ENCODE peak calls at places on chromosomes 7 and 10, in seven cellular contexts. N, E, W, P, L, V and J are unnamed samples.

GRCh38 chr7:153286763-153287162 is 527.2 kb downstream of the ACTR3B start:
- DNase-seq in V (no peak), L (no peak), N (no peak), E (no peak), W (no peak), P (no peak), J (no peak)

GRCh38 chr7:69920802-69921201 is 322.5 kb downstream of the AUTS2 start:
- DNase-seq in V (no peak), N (no peak), W (no peak), P (no peak), L (no peak), E (no peak), J (no peak)

GRCh38 chr7:150860978-150861295 is 8.6 kb downstream of the AOC1 start:
- DNase-seq in L (no peak), E (no peak), V (no peak), N (no peak), W (no peak), P (no peak), J (no peak)

GRCh38 chr7:76265299-76265698 is 37.2 kb upstream of the HSPB1 start:
- DNase-seq in W (no peak), L (no peak), E (no peak), V (no peak), N (no peak), P (no peak), J (no peak)

GRCh38 chr10:17512341-17513001 is 58.1 kb upstream of the ST8SIA6 start:
- DNase-seq in N (peak), E (peak), V (no peak), W (peak), P (no peak), L (peak), J (peak)

GRCh38 chr10:14904864-14905263 is 26.2 kb downstream of the SUV39H2 start:
- DNase-seq in V (no peak), E (no peak), P (no peak), N (no peak), L (no peak), W (no peak), J (no peak)

GRCh38 chr7:13057462-13058200 is 370.2 kb downstream of the ARL4A start:
- DNase-seq in P (no peak), L (no peak), W (no peak), V (no peak), N (no peak), E (no peak), J (no peak)

GRCh38 chr10:7412482-7413251 is 1.8 kb upstream of the SFMBT2 start:
- DNase-seq in L (no peak), E (no peak), W (no peak), P (peak), V (no peak), N (no peak), J (no peak)

GRCh38 chr10:120511165-120511564 is 54.1 kb downstream of the PLPP4 start:
- DNase-seq in E (peak), W (peak), N (no peak), P (no peak), V (no peak), L (no peak), J (peak)

GRCh38 chr7:82975811-82976468 is 186.7 kb downstream of the PCLO start:
- DNase-seq in N (no peak), L (no peak), V (no peak), E (no peak), P (no peak), W (no peak), J (no peak)

GRCh38 chr7:137989127-137989526 is 12.8 kb downstream of the CREB3L2 start:
- DNase-seq in E (no peak), P (no peak), V (no peak), L (no peak), N (no peak), W (no peak), J (no peak)

GRCh38 chr10:521844-522243 is 167.6 kb downstream of the DIP2C start:
- DNase-seq in N (no peak), E (no peak), W (no peak), V (no peak), P (no peak), L (no peak), J (no peak)

GRCh38 chr10:59176241-59177030 is at the start of gene PHYHIPL:
- DNase-seq in N (no peak), E (no peak), P (peak), L (peak), V (no peak), W (no peak), J (no peak)

GRCh38 chr7:157482517-157483120 is 145.8 kb downstream of the DNAJB6 start:
- DNase-seq in W (no peak), P (no peak), L (no peak), N (no peak), E (no peak), V (no peak), J (no peak)

GRCh38 chr10:14750900-14751575 is 23.7 kb downstream of the FAM107B start:
- DNase-seq in P (no peak), N (no peak), W (no peak), E (no peak), V (no peak), L (no peak), J (no peak)

GRCh38 chr7:25167262-25167843 is 42.3 kb upstream of the CYCS start:
- DNase-seq in E (no peak), N (no peak), L (peak), W (no peak), P (no peak), V (no peak), J (peak)

GRCh38 chr10:50540069-50540825 is 83.5 kb downstream of the SGMS1 start:
- DNase-seq in P (no peak), N (no peak), V (no peak), E (no peak), W (no peak), L (no peak), J (no peak)

GRCh38 chr7:45084901-45085618 is 3.7 kb downstream of the NACAD start:
- DNase-seq in E (no peak), V (no peak), P (no peak), N (no peak), W (no peak), L (no peak), J (no peak)

GRCh38 chr10:124174071-124174566 is 80.7 kb upstream of the CHST15 start:
- DNase-seq in E (no peak), N (no peak), P (no peak), L (no peak), V (no peak), W (no peak), J (no peak)

GRCh38 chr10:129035052-129035805 is 431.8 kb upstream of the MGMT start:
- DNase-seq in E (no peak), W (no peak), N (no peak), P (no peak), L (no peak), V (peak), J (no peak)

GRCh38 chr7:98024075-98024474 is 34.1 kb upstream of the OCM2 start:
- DNase-seq in V (no peak), L (no peak), P (no peak), N (no peak), E (no peak), W (no peak), J (no peak)

GRCh38 chr10:31896972-31897384 is 31.7 kb downstream of the ARHGAP12 start:
- DNase-seq in E (no peak), N (peak), V (no peak), W (peak), L (no peak), P (no peak), J (peak)

GRCh38 chr10:130014734-130015695 is 50.9 kb upstream of the EBF3 start:
- DNase-seq in L (no peak), N (no peak), W (no peak), P (no peak), E (no peak), V (no peak), J (no peak)

GRCh38 chr7:27764109-27764508 is 24.1 kb downstream of the TAX1BP1 start:
- DNase-seq in E (no peak), N (no peak), V (no peak), P (no peak), W (no peak), L (no peak), J (no peak)

GRCh38 chr7:20280475-20281351 is 50.0 kb upstream of the ITGB8 start:
- DNase-seq in N (no peak), W (peak), E (no peak), P (no peak), V (no peak), L (no peak), J (no peak)

GRCh38 chr7:50047716-50048115 is 45.3 kb downstream of the ZPBP start:
- DNase-seq in P (no peak), N (no peak), W (no peak), E (no peak), L (no peak), V (no peak), J (no peak)

GRCh38 chr7:101743241-101743994 is 74.0 kb upstream of the CUX1 start:
- DNase-seq in L (peak), W (peak), N (no peak), P (peak), E (no peak), V (peak), J (peak)

GRCh38 chr10:72935358-72935757 is 19.2 kb downstream of the PLA2G12B start:
- DNase-seq in N (no peak), E (no peak), L (no peak), P (no peak), V (no peak), W (no peak), J (no peak)

GRCh38 chr7:101936612-101937231 is 119.3 kb downstream of the CUX1 start:
- DNase-seq in P (no peak), N (no peak), V (no peak), W (peak), E (no peak), L (no peak), J (peak)

GRCh38 chr10:107727762-107728317 is 563.3 kb upstream of the SORCS1 start:
- DNase-seq in N (no peak), E (no peak), W (peak), P (no peak), V (no peak), L (no peak), J (peak)

GRCh38 chr10:1022413-1022812 is 3.2 kb downstream of the IDI2 start:
- DNase-seq in L (no peak), N (no peak), P (no peak), W (no peak), V (no peak), E (no peak), J (no peak)

GRCh38 chr10:69179089-69179742 is 818 bp upstream of the SUPV3L1 start:
- DNase-seq in P (no peak), E (no peak), V (peak), W (no peak), L (peak), N (no peak), J (no peak)

GRCh38 chr10:95408931-95409873 is 118.4 kb upstream of the PDLIM1 start:
- DNase-seq in V (no peak), W (no peak), L (peak), E (no peak), N (no peak), P (no peak), J (peak)

GRCh38 chr7:85890244-85890811 is 703.5 kb upstream of the SEMA3D start:
- DNase-seq in V (no peak), N (peak), P (no peak), W (peak), L (no peak), E (no peak), J (peak)

GRCh38 chr7:15839415-15840100 is 153.1 kb upstream of the MEOX2 start:
- DNase-seq in W (peak), V (no peak), N (no peak), P (peak), L (no peak), E (no peak), J (no peak)

GRCh38 chr10:80457554-80458262 is 3.6 kb downstream of the TSPAN14 start:
- DNase-seq in W (no peak), P (no peak), V (no peak), N (no peak), L (peak), E (no peak), J (no peak)

GRCh38 chr7:65554-65953 is 126.8 kb upstream of the FAM20C start:
- DNase-seq in N (no peak), W (no peak), P (no peak), E (no peak), L (no peak), V (no peak), J (no peak)

GRCh38 chr10:124033887-124034218 is 59.5 kb downstream of the CHST15 start:
- DNase-seq in L (no peak), E (peak), W (peak), V (no peak), N (no peak), P (no peak), J (no peak)

GRCh38 chr7:94679341-94679740 is 23.4 kb upstream of the SGCE start:
- DNase-seq in E (no peak), W (no peak), P (no peak), V (no peak), L (no peak), N (no peak), J (no peak)